ENCODE peak calls at places on chromosomes 13 and 19, in nine cellular contexts. S is ureter; V is amygdala; H is AML-193; O is HS-27A; F is non-pigmented ciliary epithelial cell; G is GM04503; P is CD4-positive, alpha-beta T cell; E is nephron progenitor cell. K is an unnamed sample.

GRCh38 chr19:49884109-49884508 is 6.6 kb downstream of the TBC1D17 start:
- DNase-seq in S (no peak), V (no peak), H (no peak), O (no peak), F (no peak), G (no peak), P (no peak), E (no peak), K (no peak)

GRCh38 chr13:49620170-49620621 is 8.1 kb upstream of the ARL11 start:
- DNase-seq in S (no peak), V (no peak), H (peak), O (no peak), F (no peak), G (no peak), P (no peak), E (no peak), K (no peak)

GRCh38 chr19:15863272-15863671 is 34.6 kb downstream of the CYP4F2 start:
- DNase-seq in S (no peak), V (no peak), H (peak), O (no peak), F (no peak), G (no peak), P (no peak), E (no peak), K (no peak)

GRCh38 chr19:51727349-51727880 is 3.6 kb upstream of the HAS1 start:
- DNase-seq in S (no peak), V (no peak), H (no peak), O (peak), F (no peak), G (no peak), P (no peak), E (no peak), K (no peak)

GRCh38 chr13:64928704-64929499 is 2301.2 kb downstream of the PCDH9 start:
- DNase-seq in S (no peak), V (no peak), H (no peak), O (peak), F (peak), G (peak), P (no peak), E (no peak), K (no peak)

GRCh38 chr19:24032651-24033050 is 54.3 kb upstream of the ZNF254 start:
- DNase-seq in S (no peak), V (no peak), H (no peak), O (no peak), F (no peak), G (no peak), P (no peak), E (no peak), K (no peak)

GRCh38 chr13:53946500-53946899 is 917.9 kb downstream of the OLFM4 start:
- DNase-seq in S (no peak), V (no peak), H (no peak), O (no peak), F (no peak), G (no peak), P (no peak), E (no peak), K (no peak)

GRCh38 chr13:79810671-79811070 is 329.7 kb downstream of the NDFIP2 start:
- DNase-seq in S (no peak), V (no peak), H (no peak), O (peak), F (peak), G (peak), P (no peak), E (no peak), K (no peak)

GRCh38 chr19:1057185-1057857 is 9.6 kb upstream of the ARHGAP45 start:
- DNase-seq in S (no peak), V (no peak), H (peak), O (peak), F (no peak), G (peak), P (peak), E (no peak), K (peak)

GRCh38 chr13:79654520-79654919 is 173.6 kb downstream of the NDFIP2 start:
- DNase-seq in S (no peak), V (no peak), H (no peak), O (no peak), F (no peak), G (no peak), P (no peak), E (no peak), K (no peak)

GRCh38 chr19:4371209-4371897 is 28.0 kb downstream of the MPND start:
- DNase-seq in S (no peak), V (no peak), H (no peak), O (no peak), F (no peak), G (no peak), P (no peak), E (peak), K (no peak)

GRCh38 chr19:959935-960502 is 24.1 kb upstream of the WDR18 start:
- DNase-seq in S (no peak), V (no peak), H (no peak), O (no peak), F (no peak), G (no peak), P (no peak), E (no peak), K (no peak)

GRCh38 chr13:110507678-110508381 is 53.7 kb downstream of the RAB20 start:
- DNase-seq in S (peak), V (no peak), H (no peak), O (no peak), F (no peak), G (no peak), P (no peak), E (no peak), K (no peak)

GRCh38 chr19:5880196-5880595 is 9.9 kb upstream of the FUT5 start:
- DNase-seq in S (no peak), V (no peak), H (no peak), O (no peak), F (no peak), G (no peak), P (no peak), E (no peak), K (no peak)

GRCh38 chr19:4814625-4815425 is 16.7 kb downstream of the TICAM1 start:
- DNase-seq in S (no peak), V (no peak), H (no peak), O (no peak), F (no peak), G (peak), P (no peak), E (no peak), K (no peak)

GRCh38 chr19:56076413-56076998 is 44.6 kb downstream of the ZNF787 start:
- DNase-seq in S (no peak), V (peak), H (peak), O (no peak), F (no peak), G (peak), P (no peak), E (peak), K (no peak)

GRCh38 chr13:46871557-46871956 is 25.3 kb downstream of the HTR2A start:
- DNase-seq in S (no peak), V (no peak), H (no peak), O (no peak), F (no peak), G (no peak), P (no peak), E (no peak), K (no peak)

GRCh38 chr13:44955421-44955820 is 33.9 kb downstream of the NUFIP1 start:
- DNase-seq in S (no peak), V (no peak), H (no peak), O (no peak), F (no peak), G (no peak), P (no peak), E (no peak), K (no peak)

GRCh38 chr19:12544401-12544876 is 6.8 kb downstream of the ZNF564 start:
- DNase-seq in S (no peak), V (no peak), H (no peak), O (no peak), F (peak), G (no peak), P (no peak), E (no peak), K (no peak)